ENCODE peak calls at places on chromosomes 3 and 15, in six cellular contexts. P is activated gamma-delta T cell; O is CD4-positive, alpha-beta T cell; H is fibroblast of the conjunctiva; R is NCI-H2029; E is CD8-positive, alpha-beta memory T cell. N is an unnamed sample.

GRCh38 chr15:69590932-69591524 is 138.4 kb downstream of the RPLP1 start:
- DNase-seq in H (no peak), E (no peak), R (peak), P (no peak), O (no peak), N (no peak)

GRCh38 chr3:33717866-33718594 is at the start of gene CLASP2:
- DNase-seq in E (peak), P (peak), H (peak), O (peak), R (peak), N (peak)

GRCh38 chr3:66386011-66386924 is 114.6 kb downstream of the LRIG1 start:
- DNase-seq in H (no peak), R (no peak), E (no peak), P (no peak), O (no peak), N (no peak)

GRCh38 chr15:77021803-77022381 is 27.0 kb downstream of the PSTPIP1 start:
- DNase-seq in E (peak), P (peak), H (no peak), R (no peak), O (no peak), N (peak)

GRCh38 chr15:35304389-35304788 is 219.3 kb upstream of the NANOGP8 start:
- DNase-seq in O (no peak), R (no peak), P (no peak), H (no peak), E (no peak), N (no peak)

GRCh38 chr3:3798641-3799113 is 554 bp upstream of the LRRN1 start:
- DNase-seq in R (no peak), E (no peak), H (no peak), P (no peak), O (peak), N (no peak)

GRCh38 chr15:40452296-40453090 is 11.7 kb downstream of the BAHD1 start:
- DNase-seq in E (no peak), O (no peak), R (no peak), P (no peak), H (no peak), N (no peak)

GRCh38 chr3:178907081-178907480 is 164.5 kb downstream of the ZMAT3 start:
- DNase-seq in H (no peak), E (no peak), O (no peak), R (no peak), P (no peak), N (no peak)

GRCh38 chr3:46299608-46300460 is 54.1 kb upstream of the CCR2 start:
- DNase-seq in R (no peak), O (no peak), E (no peak), H (no peak), P (no peak), N (no peak)

GRCh38 chr3:194404365-194405140 is 5.5 kb upstream of the GP5 start:
- DNase-seq in O (no peak), R (peak), E (no peak), P (no peak), H (peak), N (no peak)

GRCh38 chr15:78778422-78778821 is 32.8 kb downstream of the ADAMTS7 start:
- DNase-seq in R (no peak), O (no peak), P (no peak), H (no peak), E (no peak), N (no peak)